ENCODE peak calls at places on chromosomes 13 and 19, in ten cellular contexts. One of them, this sample, is unnamed.

GRCh38 chr13:63107163-63107935 is 1691.7 kb upstream of the PCDH20 start:
- DNase-seq in body of pancreas: no peak
- DNase-seq in heart left ventricle: no peak
- DNase-seq in lower lobe of right lung: no peak
- DNase-seq in H9: no peak
- DNase-seq in Peyer's patch: no peak
- DNase-seq in HCT116: no peak
- DNase-seq in upper lobe of right lung: no peak
- DNase-seq in uterus: no peak
- DNase-seq in psoas muscle: no peak
- DNase-seq in this sample: no peak

GRCh38 chr13:25973576-25973975 is 78.2 kb downstream of the SHISA2 start:
- DNase-seq in body of pancreas: no peak
- DNase-seq in heart left ventricle: no peak
- DNase-seq in lower lobe of right lung: no peak
- DNase-seq in H9: no peak
- DNase-seq in Peyer's patch: no peak
- DNase-seq in HCT116: no peak
- DNase-seq in upper lobe of right lung: no peak
- DNase-seq in uterus: no peak
- DNase-seq in psoas muscle: no peak
- DNase-seq in this sample: no peak

GRCh38 chr13:31891472-31891871 is 140.1 kb upstream of the FRY start:
- DNase-seq in body of pancreas: peak
- DNase-seq in heart left ventricle: no peak
- DNase-seq in lower lobe of right lung: no peak
- DNase-seq in H9: no peak
- DNase-seq in Peyer's patch: no peak
- DNase-seq in HCT116: no peak
- DNase-seq in upper lobe of right lung: no peak
- DNase-seq in uterus: no peak
- DNase-seq in psoas muscle: no peak
- DNase-seq in this sample: no peak

GRCh38 chr13:22278336-22278929 is 607.6 kb downstream of the FGF9 start:
- DNase-seq in body of pancreas: peak
- DNase-seq in heart left ventricle: peak
- DNase-seq in lower lobe of right lung: no peak
- DNase-seq in H9: peak
- DNase-seq in Peyer's patch: peak
- DNase-seq in HCT116: peak
- DNase-seq in upper lobe of right lung: no peak
- DNase-seq in uterus: peak
- DNase-seq in psoas muscle: no peak
- DNase-seq in this sample: peak

GRCh38 chr13:113350065-113350937 is 13.6 kb downstream of the GRTP1 start:
- DNase-seq in body of pancreas: no peak
- DNase-seq in heart left ventricle: no peak
- DNase-seq in lower lobe of right lung: peak
- DNase-seq in H9: peak
- DNase-seq in Peyer's patch: no peak
- DNase-seq in HCT116: no peak
- DNase-seq in upper lobe of right lung: no peak
- DNase-seq in uterus: no peak
- DNase-seq in psoas muscle: peak
- DNase-seq in this sample: no peak

GRCh38 chr13:24075137-24075975 is 85.2 kb upstream of the SPATA13 start:
- DNase-seq in body of pancreas: no peak
- DNase-seq in heart left ventricle: no peak
- DNase-seq in lower lobe of right lung: no peak
- DNase-seq in H9: no peak
- DNase-seq in Peyer's patch: no peak
- DNase-seq in HCT116: no peak
- DNase-seq in upper lobe of right lung: no peak
- DNase-seq in uterus: no peak
- DNase-seq in psoas muscle: no peak
- DNase-seq in this sample: no peak

GRCh38 chr13:45768668-45769067 is 66.5 kb downstream of the CBY2 start:
- DNase-seq in body of pancreas: no peak
- DNase-seq in heart left ventricle: no peak
- DNase-seq in lower lobe of right lung: no peak
- DNase-seq in H9: no peak
- DNase-seq in Peyer's patch: no peak
- DNase-seq in HCT116: no peak
- DNase-seq in upper lobe of right lung: no peak
- DNase-seq in uterus: no peak
- DNase-seq in psoas muscle: no peak
- DNase-seq in this sample: no peak

GRCh38 chr13:46759861-46760260 is 37.1 kb downstream of the ESD start:
- DNase-seq in body of pancreas: no peak
- DNase-seq in heart left ventricle: no peak
- DNase-seq in lower lobe of right lung: no peak
- DNase-seq in H9: no peak
- DNase-seq in Peyer's patch: no peak
- DNase-seq in HCT116: no peak
- DNase-seq in upper lobe of right lung: no peak
- DNase-seq in uterus: no peak
- DNase-seq in psoas muscle: no peak
- DNase-seq in this sample: no peak

GRCh38 chr19:53823380-53824120 is 564 bp downstream of the NLRP12 start:
- DNase-seq in body of pancreas: no peak
- DNase-seq in heart left ventricle: no peak
- DNase-seq in lower lobe of right lung: no peak
- DNase-seq in H9: no peak
- DNase-seq in Peyer's patch: no peak
- DNase-seq in HCT116: no peak
- DNase-seq in upper lobe of right lung: no peak
- DNase-seq in uterus: no peak
- DNase-seq in psoas muscle: no peak
- DNase-seq in this sample: no peak

GRCh38 chr19:43425567-43426392 is 11.1 kb downstream of the TEX101 start:
- DNase-seq in body of pancreas: peak
- DNase-seq in heart left ventricle: no peak
- DNase-seq in lower lobe of right lung: no peak
- DNase-seq in H9: no peak
- DNase-seq in Peyer's patch: peak
- DNase-seq in HCT116: peak
- DNase-seq in upper lobe of right lung: no peak
- DNase-seq in uterus: no peak
- DNase-seq in psoas muscle: no peak
- DNase-seq in this sample: no peak

GRCh38 chr13:36142735-36143134 is 11.6 kb upstream of the DCLK1 start:
- DNase-seq in body of pancreas: no peak
- DNase-seq in heart left ventricle: no peak
- DNase-seq in lower lobe of right lung: no peak
- DNase-seq in H9: no peak
- DNase-seq in Peyer's patch: no peak
- DNase-seq in HCT116: no peak
- DNase-seq in upper lobe of right lung: no peak
- DNase-seq in uterus: no peak
- DNase-seq in psoas muscle: no peak
- DNase-seq in this sample: no peak

GRCh38 chr19:19672816-19673215 is 4.2 kb downstream of the ZNF101 start:
- DNase-seq in body of pancreas: no peak
- DNase-seq in heart left ventricle: no peak
- DNase-seq in lower lobe of right lung: no peak
- DNase-seq in H9: no peak
- DNase-seq in Peyer's patch: peak
- DNase-seq in HCT116: no peak
- DNase-seq in upper lobe of right lung: no peak
- DNase-seq in uterus: no peak
- DNase-seq in psoas muscle: no peak
- DNase-seq in this sample: no peak

GRCh38 chr19:33348301-33349010 is 25.1 kb upstream of the CEBPG start:
- DNase-seq in body of pancreas: no peak
- DNase-seq in heart left ventricle: no peak
- DNase-seq in lower lobe of right lung: no peak
- DNase-seq in H9: no peak
- DNase-seq in Peyer's patch: no peak
- DNase-seq in HCT116: no peak
- DNase-seq in upper lobe of right lung: no peak
- DNase-seq in uterus: no peak
- DNase-seq in psoas muscle: no peak
- DNase-seq in this sample: peak

GRCh38 chr13:34942732-34943674 is 933 bp downstream of the NBEA start:
- DNase-seq in body of pancreas: peak
- DNase-seq in heart left ventricle: peak
- DNase-seq in lower lobe of right lung: peak
- DNase-seq in H9: peak
- DNase-seq in Peyer's patch: peak
- DNase-seq in HCT116: no peak
- DNase-seq in upper lobe of right lung: peak
- DNase-seq in uterus: peak
- DNase-seq in psoas muscle: peak
- DNase-seq in this sample: peak

GRCh38 chr13:112053744-112054615 is 13.0 kb upstream of the SOX1 start:
- DNase-seq in body of pancreas: no peak
- DNase-seq in heart left ventricle: no peak
- DNase-seq in lower lobe of right lung: no peak
- DNase-seq in H9: no peak
- DNase-seq in Peyer's patch: no peak
- DNase-seq in HCT116: no peak
- DNase-seq in upper lobe of right lung: no peak
- DNase-seq in uterus: no peak
- DNase-seq in psoas muscle: no peak
- DNase-seq in this sample: no peak

GRCh38 chr19:14809272-14810057 is 25.5 kb downstream of the OR7A5 start:
- DNase-seq in body of pancreas: no peak
- DNase-seq in heart left ventricle: no peak
- DNase-seq in lower lobe of right lung: no peak
- DNase-seq in H9: no peak
- DNase-seq in Peyer's patch: no peak
- DNase-seq in HCT116: no peak
- DNase-seq in upper lobe of right lung: no peak
- DNase-seq in uterus: no peak
- DNase-seq in psoas muscle: peak
- DNase-seq in this sample: no peak
- H3K27ac ChIP-seq in body of pancreas: no peak
- H3K27ac ChIP-seq in heart left ventricle: no peak
- H3K27ac ChIP-seq in lower lobe of right lung: no peak
- H3K27ac ChIP-seq in H9: no peak
- H3K27ac ChIP-seq in Peyer's patch: no peak
- H3K27ac ChIP-seq in HCT116: no peak
- H3K27ac ChIP-seq in upper lobe of right lung: no peak
- H3K27ac ChIP-seq in uterus: no peak
- H3K27ac ChIP-seq in psoas muscle: no peak
- H3K27ac ChIP-seq in this sample: no peak

GRCh38 chr19:47155141-47155540 is 24.5 kb downstream of the SAE1 start:
- DNase-seq in body of pancreas: no peak
- DNase-seq in heart left ventricle: peak
- DNase-seq in lower lobe of right lung: no peak
- DNase-seq in H9: no peak
- DNase-seq in Peyer's patch: no peak
- DNase-seq in HCT116: no peak
- DNase-seq in upper lobe of right lung: no peak
- DNase-seq in uterus: peak
- DNase-seq in psoas muscle: no peak
- DNase-seq in this sample: no peak

GRCh38 chr19:47151627-47152026 is 21.0 kb downstream of the SAE1 start:
- DNase-seq in body of pancreas: no peak
- DNase-seq in heart left ventricle: no peak
- DNase-seq in lower lobe of right lung: no peak
- DNase-seq in H9: no peak
- DNase-seq in Peyer's patch: no peak
- DNase-seq in HCT116: no peak
- DNase-seq in upper lobe of right lung: peak
- DNase-seq in uterus: no peak
- DNase-seq in psoas muscle: no peak
- DNase-seq in this sample: no peak

GRCh38 chr19:47152632-47153031 is 22.0 kb downstream of the SAE1 start:
- DNase-seq in body of pancreas: peak
- DNase-seq in heart left ventricle: no peak
- DNase-seq in lower lobe of right lung: no peak
- DNase-seq in H9: no peak
- DNase-seq in Peyer's patch: no peak
- DNase-seq in HCT116: no peak
- DNase-seq in upper lobe of right lung: no peak
- DNase-seq in uterus: no peak
- DNase-seq in psoas muscle: no peak
- DNase-seq in this sample: no peak

GRCh38 chr19:47152205-47152604 is 21.6 kb downstream of the SAE1 start:
- DNase-seq in body of pancreas: no peak
- DNase-seq in heart left ventricle: no peak
- DNase-seq in lower lobe of right lung: no peak
- DNase-seq in H9: no peak
- DNase-seq in Peyer's patch: no peak
- DNase-seq in HCT116: no peak
- DNase-seq in upper lobe of right lung: no peak
- DNase-seq in uterus: no peak
- DNase-seq in psoas muscle: no peak
- DNase-seq in this sample: no peak

DNA sequence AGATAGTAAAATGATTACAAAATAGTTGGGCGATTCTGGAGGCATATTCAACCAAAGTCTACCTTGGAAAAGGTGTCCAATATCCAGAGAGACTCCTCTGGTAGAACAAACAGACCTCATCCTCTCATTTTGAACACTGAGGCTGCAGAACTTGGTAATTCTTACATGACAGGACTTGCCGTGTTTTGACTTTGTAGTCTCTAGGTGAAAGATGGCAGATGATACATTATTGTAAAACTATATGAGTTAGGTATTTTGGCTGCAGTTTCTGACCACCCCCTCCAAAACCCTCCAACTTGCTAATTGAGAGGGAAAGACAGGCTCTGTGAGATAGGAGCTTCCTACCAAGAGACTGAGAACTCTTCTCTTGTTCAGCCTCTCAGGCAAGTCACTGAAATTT is 22.6 kb downstream of the SAE1 start:
- DNase-seq in body of pancreas: no peak
- DNase-seq in heart left ventricle: no peak
- DNase-seq in lower lobe of right lung: no peak
- DNase-seq in H9: no peak
- DNase-seq in Peyer's patch: no peak
- DNase-seq in HCT116: no peak
- DNase-seq in upper lobe of right lung: no peak
- DNase-seq in uterus: no peak
- DNase-seq in psoas muscle: no peak
- DNase-seq in this sample: no peak
- H3K27ac ChIP-seq in body of pancreas: peak
- H3K27ac ChIP-seq in heart left ventricle: no peak
- H3K27ac ChIP-seq in lower lobe of right lung: no peak
- H3K27ac ChIP-seq in H9: no peak
- H3K27ac ChIP-seq in Peyer's patch: peak
- H3K27ac ChIP-seq in HCT116: no peak
- H3K27ac ChIP-seq in upper lobe of right lung: peak
- H3K27ac ChIP-seq in uterus: no peak
- H3K27ac ChIP-seq in psoas muscle: no peak
- H3K27ac ChIP-seq in this sample: no peak

GRCh38 chr19:14520543-14520942 is 2.3 kb upstream of the DNAJB1 start:
- DNase-seq in body of pancreas: no peak
- DNase-seq in heart left ventricle: no peak
- DNase-seq in lower lobe of right lung: no peak
- DNase-seq in H9: no peak
- DNase-seq in Peyer's patch: no peak
- DNase-seq in HCT116: no peak
- DNase-seq in upper lobe of right lung: no peak
- DNase-seq in uterus: no peak
- DNase-seq in psoas muscle: no peak
- DNase-seq in this sample: no peak
- H3K27ac ChIP-seq in body of pancreas: no peak
- H3K27ac ChIP-seq in heart left ventricle: no peak
- H3K27ac ChIP-seq in lower lobe of right lung: peak
- H3K27ac ChIP-seq in H9: no peak
- H3K27ac ChIP-seq in Peyer's patch: no peak
- H3K27ac ChIP-seq in HCT116: peak
- H3K27ac ChIP-seq in upper lobe of right lung: no peak
- H3K27ac ChIP-seq in uterus: no peak
- H3K27ac ChIP-seq in psoas muscle: peak
- H3K27ac ChIP-seq in this sample: peak

GRCh38 chr19:57653689-57654088 is 15.0 kb upstream of the ZSCAN4 start:
- DNase-seq in body of pancreas: no peak
- DNase-seq in heart left ventricle: no peak
- DNase-seq in lower lobe of right lung: no peak
- DNase-seq in H9: no peak
- DNase-seq in Peyer's patch: no peak
- DNase-seq in HCT116: no peak
- DNase-seq in upper lobe of right lung: no peak
- DNase-seq in uterus: no peak
- DNase-seq in psoas muscle: no peak
- DNase-seq in this sample: no peak
- H3K27ac ChIP-seq in body of pancreas: no peak
- H3K27ac ChIP-seq in heart left ventricle: no peak
- H3K27ac ChIP-seq in lower lobe of right lung: no peak
- H3K27ac ChIP-seq in H9: no peak
- H3K27ac ChIP-seq in Peyer's patch: no peak
- H3K27ac ChIP-seq in HCT116: no peak
- H3K27ac ChIP-seq in upper lobe of right lung: no peak
- H3K27ac ChIP-seq in uterus: no peak
- H3K27ac ChIP-seq in psoas muscle: no peak
- H3K27ac ChIP-seq in this sample: no peak

This sample was measured in SK-N-SH.